ENCODE peak calls at places on chromosomes 3 and 15, in ten cellular contexts. Y, N, V, Z, I, B, U, D, X and A are unnamed samples.
A peak's percentile ranks its signal among the peaks of the same experiment; 100 is the strongest.

GRCh38 chr3:170307998-170308398 is 49.5 kb upstream of the SKIL start:
- DNase-seq in D (peak; percentile 24), X (no peak), I (peak; percentile 62), B (no peak), Y (peak; percentile 57), N (no peak), V (no peak), U (no peak), Z (no peak), A (no peak)

GRCh38 chr3:51964521-51964920 is 2.7 kb downstream of the PCBP4 start:
- DNase-seq in B (no peak), X (no peak), Y (no peak), V (no peak), D (no peak), Z (no peak), I (no peak), N (no peak), U (no peak), A (no peak)

GRCh38 chr15:33126559-33127290 is 67.8 kb downstream of the FMN1 start:
- DNase-seq in U (peak; percentile 72), Y (peak; percentile 67), I (peak; percentile 57), D (peak; percentile 9), B (peak; percentile 82), N (no peak), X (no peak), V (peak; percentile 45), Z (peak; percentile 78), A (no peak)

GRCh38 chr15:65371976-65372786 is 5.6 kb downstream of the IGDCC3 start:
- DNase-seq in I (no peak), V (no peak), D (no peak), Y (no peak), U (no peak), B (no peak), N (peak; percentile 44), X (no peak), Z (no peak), A (no peak)

GRCh38 chr15:67504796-67505195 is 16.1 kb upstream of the C15orf61 start:
- DNase-seq in N (no peak), B (no peak), Z (no peak), X (no peak), U (no peak), Y (no peak), V (no peak), D (no peak), I (no peak), A (no peak)

GRCh38 chr3:37291275-37291700 is 116.9 kb upstream of the LRRFIP2 start:
- DNase-seq in V (peak; percentile 22), I (no peak), X (peak; percentile 72), Z (no peak), U (no peak), D (no peak), N (no peak), Y (no peak), B (no peak), A (no peak)

GRCh38 chr3:99579965-99580364 is 58.4 kb upstream of the COL8A1 start:
- DNase-seq in Z (no peak), N (no peak), V (no peak), X (no peak), Y (no peak), U (no peak), D (no peak), B (no peak), I (no peak), A (no peak)

GRCh38 chr3:152071924-152072323 is 196.8 kb upstream of the MBNL1 start:
- DNase-seq in B (no peak), D (peak; percentile 19), Y (no peak), Z (no peak), U (peak; percentile 1), N (no peak), V (no peak), I (no peak), X (no peak), A (no peak)

GRCh38 chr15:68542771-68543544 is 35.8 kb upstream of the CORO2B start:
- DNase-seq in N (no peak), Y (no peak), B (no peak), X (no peak), U (no peak), D (peak; percentile 32), Z (no peak), V (no peak), I (no peak), A (peak; percentile 45)

GRCh38 chr3:52124126-52124525 is 30.1 kb downstream of the POC1A start:
- DNase-seq in V (no peak), N (peak; percentile 33), X (no peak), B (no peak), Y (no peak), Z (peak; percentile 46), I (no peak), D (no peak), U (no peak), A (no peak)

GRCh38 chr15:58724471-58724870 is 25.0 kb downstream of the ADAM10 start:
- DNase-seq in N (no peak), I (peak; percentile 51), V (no peak), X (no peak), Z (no peak), U (no peak), D (no peak), Y (no peak), B (no peak), A (no peak)
- H3K4me1 ChIP-seq in N (peaks cover 21% of the 10 kb centered on the region), I (peaks cover 8% of the 10 kb centered on the region), V (no peaks in the 10 kb centered on the region), X (peaks cover 7% of the 10 kb centered on the region), Z (peaks cover 30% of the 10 kb centered on the region), U (no peaks in the 10 kb centered on the region), D (peaks cover 28% of the 10 kb centered on the region), Y (peaks cover 39% of the 10 kb centered on the region), B (peaks cover 22% of the 10 kb centered on the region), A (no peaks in the 10 kb centered on the region)

GRCh38 chr15:57685719-57686118 is 20.8 kb upstream of the POLR2M start:
- DNase-seq in D (no peak), N (no peak), Z (no peak), B (no peak), U (no peak), I (no peak), Y (no peak), X (no peak), V (no peak), A (no peak)
- TF ChIP-seq POLR2AphosphoS5 in D (no peak), N (no peak), Z (no peak), B (no peak), U (no peak), I (no peak), Y (no peak), X (no peak), V (no peak), A (no peak)

GRCh38 chr15:64099379-64099778 is 3.6 kb downstream of the SNX1 start:
- DNase-seq in B (no peak), V (no peak), U (no peak), D (no peak), N (no peak), I (peak; percentile 67), Y (no peak), X (no peak), Z (no peak), A (no peak)
- H3K4me1 ChIP-seq in B (peaks cover 67% of the 10 kb centered on the region), V (peaks cover 26% of the 10 kb centered on the region), U (peaks cover 22% of the 10 kb centered on the region), D (peaks cover 56% of the 10 kb centered on the region), N (peaks cover 47% of the 10 kb centered on the region), I (peaks cover 57% of the 10 kb centered on the region), Y (peaks cover 69% of the 10 kb centered on the region), X (peaks cover 6% of the 10 kb centered on the region), Z (peaks cover 55% of the 10 kb centered on the region), A (peaks cover 19% of the 10 kb centered on the region)

DNA sequence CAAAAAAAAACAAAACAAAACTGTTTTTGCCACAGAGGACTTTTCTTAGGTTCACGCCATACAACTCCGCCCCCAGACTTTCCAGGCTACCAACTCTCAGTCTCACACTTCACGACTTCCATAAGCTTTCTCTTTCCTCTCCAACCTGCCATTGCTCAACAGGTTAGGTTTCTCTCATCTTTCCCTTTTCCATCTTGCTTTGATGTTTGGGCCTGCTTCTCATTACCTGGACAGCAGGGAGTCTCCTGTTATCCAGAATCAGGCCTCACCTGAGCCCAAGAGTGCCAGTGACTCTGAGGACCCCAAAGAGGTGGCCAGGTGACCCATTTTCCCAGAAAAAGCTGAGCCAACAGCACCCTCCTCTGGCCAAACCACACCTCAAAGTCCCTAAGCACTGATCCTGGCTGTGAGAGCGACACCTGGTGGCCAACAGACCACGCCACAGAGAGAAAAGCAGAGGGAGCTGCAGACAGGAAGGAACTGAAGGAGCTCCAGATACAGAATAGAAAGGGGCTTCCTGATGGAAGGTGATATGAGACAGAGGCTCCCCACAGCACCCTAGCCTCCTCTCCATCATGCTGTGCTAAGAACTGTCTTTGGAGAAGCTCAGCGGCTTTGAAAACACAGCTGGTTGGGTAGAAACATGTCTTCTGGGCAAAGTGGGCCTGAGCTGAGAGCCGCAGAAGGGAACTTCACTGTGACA is 4.0 kb downstream of the CCDC51 start:
- DNase-seq in Z (peak; percentile 94), I (peak; percentile 90), D (peak; percentile 81), U (peak; percentile 78), B (peak; percentile 91), N (peak; percentile 94), X (peak; percentile 63), Y (peak; percentile 91), V (peak; percentile 66), A (peak; percentile 86)
- TF ChIP-seq POLR2AphosphoS5 in Z (peak; percentile 17), I (no peak), D (no peak), U (peak; percentile 27), B (peak; percentile 8), N (peak; percentile 59), X (no peak), Y (peak; percentile 77), V (no peak), A (peak; percentile 74)

GRCh38 chr3:154132777-154133375 is 11.7 kb downstream of the ARHGEF26 start:
- DNase-seq in B (no peak), I (no peak), N (no peak), D (no peak), Z (no peak), X (no peak), Y (no peak), V (no peak), U (no peak), A (no peak)
- H3K4me1 ChIP-seq in B (peaks cover 21% of the 10 kb centered on the region), I (no peaks in the 10 kb centered on the region), N (no peaks in the 10 kb centered on the region), D (peaks cover 8% of the 10 kb centered on the region), Z (peaks cover 67% of the 10 kb centered on the region), X (no peaks in the 10 kb centered on the region), Y (peaks cover 83% of the 10 kb centered on the region), V (no peaks in the 10 kb centered on the region), U (no peaks in the 10 kb centered on the region), A (no peaks in the 10 kb centered on the region)

GRCh38 chr15:49855917-49856637 is 235.2 kb downstream of the DTWD1 start:
- DNase-seq in D (no peak), U (no peak), X (no peak), V (no peak), N (no peak), Z (no peak), B (no peak), I (no peak), Y (no peak), A (no peak)
- TF ChIP-seq POLR2AphosphoS5 in D (no peak), U (no peak), X (no peak), V (no peak), N (no peak), Z (no peak), B (no peak), I (no peak), Y (peak; percentile 76), A (no peak)

DNA sequence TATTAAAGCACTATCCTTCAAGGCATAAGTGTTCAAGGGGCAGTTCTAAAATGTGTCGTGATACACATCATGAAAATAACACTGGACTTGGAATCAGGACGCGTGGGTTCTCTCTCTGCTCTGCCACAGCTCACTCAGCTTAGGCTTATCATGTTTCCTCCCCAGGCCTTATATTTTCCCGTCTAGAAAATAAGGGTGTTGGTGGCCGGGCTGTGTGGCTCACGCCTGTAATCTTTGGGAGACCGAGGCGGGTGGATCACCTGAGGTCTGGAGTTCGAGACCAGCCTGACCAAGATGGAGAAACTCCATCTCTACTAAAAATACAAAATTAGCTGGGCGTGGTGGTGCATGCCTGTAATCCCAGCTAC is 223.0 kb downstream of the OPA1 start:
- DNase-seq in Z (no peak), V (no peak), U (no peak), N (no peak), B (no peak), X (no peak), D (no peak), Y (no peak), I (no peak), A (no peak)
- H3K4me1 ChIP-seq in Z (no peaks in the 10 kb centered on the region), V (no peaks in the 10 kb centered on the region), U (no peaks in the 10 kb centered on the region), N (no peaks in the 10 kb centered on the region), B (peaks cover 24% of the 10 kb centered on the region), X (peaks cover 10% of the 10 kb centered on the region), D (peaks cover 11% of the 10 kb centered on the region), Y (peaks cover 13% of the 10 kb centered on the region), I (no peaks in the 10 kb centered on the region), A (no peaks in the 10 kb centered on the region)